ENCODE peak calls at places on chromosomes 3 and 15, in nine cellular contexts. K is GDM1, D is AG10803, G is HFF-Myc, F is NCI-H2081, Y is LoVo, C is neuronal stem cell, I is skeletal muscle cell, B is anterior cingulate cortex. Z is an unnamed sample.

GRCh38 chr3:69864751-69865150 is 125.5 kb downstream of the MITF start:
- DNase-seq in K (no peak), D (no peak), G (no peak), F (no peak), Y (no peak), C (no peak), I (no peak), B (no peak), Z (no peak)

GRCh38 chr15:92714071-92714456 is 58.5 kb upstream of the FAM174B start:
- DNase-seq in K (peak; percentile 16), D (peak; percentile 59), G (no peak), F (peak; percentile 26), Y (no peak), C (peak; percentile 29), I (no peak), B (no peak), Z (peak; percentile 19)

GRCh38 chr3:177523072-177523675 is 325.9 kb upstream of the TBL1XR1 start:
- DNase-seq in K (no peak), D (peak; percentile 52), G (no peak), F (no peak), Y (no peak), C (no peak), I (no peak), B (no peak), Z (no peak)

GRCh38 chr3:181417748-181418147 is 294.0 kb upstream of the SOX2 start:
- DNase-seq in K (no peak), D (no peak), G (no peak), F (peak; percentile 31), Y (no peak), C (peak; percentile 23), I (no peak), B (peak; percentile 10), Z (no peak)

GRCh38 chr15:82647835-82648256 is 683 bp upstream of the CPEB1 start:
- DNase-seq in K (no peak), D (no peak), G (no peak), F (no peak), Y (no peak), C (no peak), I (no peak), B (no peak), Z (no peak)

GRCh38 chr15:99120050-99120777 is 15.3 kb downstream of the SYNM start:
- DNase-seq in K (no peak), D (no peak), G (no peak), F (no peak), Y (no peak), C (no peak), I (no peak), B (no peak), Z (no peak)

GRCh38 chr3:157336252-157337009 is 100.2 kb upstream of the PTX3 start:
- DNase-seq in K (no peak), D (no peak), G (no peak), F (no peak), Y (peak; percentile 23), C (no peak), I (no peak), B (no peak), Z (no peak)

GRCh38 chr15:66883322-66883911 is 181.4 kb downstream of the SMAD6 start:
- DNase-seq in K (no peak), D (peak; percentile 100), G (peak; percentile 99), F (no peak), Y (peak; percentile 79), C (peak; percentile 84), I (peak; percentile 100), B (peak; percentile 16), Z (peak; percentile 100)

GRCh38 chr3:3902156-3902555 is 102.9 kb downstream of the LRRN1 start:
- DNase-seq in K (no peak), D (no peak), G (no peak), F (no peak), Y (no peak), C (no peak), I (no peak), B (no peak), Z (no peak)

GRCh38 chr3:132343018-132343612 is 25.9 kb downstream of the ACP3 start:
- DNase-seq in K (peak; percentile 35), D (peak; percentile 52), G (peak; percentile 42), F (peak; percentile 78), Y (peak; percentile 57), C (peak; percentile 48), I (no peak), B (no peak), Z (peak; percentile 8)